ENCODE peak calls at places on chromosomes 3 and 15, in six cellular contexts. M is GM04503, X is EL, Q is tibial artery, E is germinal center, J is left ventricle myocardium superior. Z is an unnamed sample.

GRCh38 chr3:10157015-10157414 is 7.7 kb upstream of the IRAK2 start:
- DNase-seq in Q (no peak), E (no peak), J (no peak), M (no peak), X (no peak), Z (no peak)

GRCh38 chr3:142613491-142613890 is 17.3 kb downstream of the PLS1 start:
- DNase-seq in X (no peak), J (no peak), M (no peak), Q (no peak), E (no peak), Z (no peak)

GRCh38 chr3:188602620-188603019 is 448.7 kb downstream of the LPP start:
- DNase-seq in J (no peak), X (no peak), M (no peak), E (no peak), Q (no peak), Z (no peak)

GRCh38 chr3:194582196-194582905 is 50.9 kb downstream of the TMEM44 start:
- DNase-seq in Q (no peak), M (no peak), E (no peak), X (no peak), J (no peak), Z (peak)

GRCh38 chr3:71688121-71688520 is 37.1 kb downstream of the EIF4E3 start:
- DNase-seq in J (no peak), E (no peak), Q (no peak), X (peak), M (no peak), Z (no peak)

GRCh38 chr3:87088984-87089841 is 98.3 kb upstream of the VGLL3 start:
- DNase-seq in J (peak), M (peak), Q (peak), E (peak), X (peak), Z (peak)

GRCh38 chr3:111885578-111885977 is 26.5 kb downstream of the PHLDB2 start:
- DNase-seq in Q (no peak), M (no peak), E (no peak), J (no peak), X (no peak), Z (no peak)

GRCh38 chr3:33525232-33525631 is 85.0 kb upstream of the UBP1 start:
- DNase-seq in M (no peak), J (no peak), X (no peak), E (no peak), Q (no peak), Z (no peak)

GRCh38 chr15:51759557-51760070 is 8.2 kb downstream of the TMOD2 start:
- DNase-seq in M (peak), E (no peak), Q (peak), X (peak), J (peak), Z (peak)

GRCh38 chr3:178989821-178990220 is 81.8 kb downstream of the ZMAT3 start:
- DNase-seq in M (no peak), E (no peak), Q (no peak), J (no peak), X (no peak), Z (no peak)

GRCh38 chr15:59680870-59681269 is 8.2 kb downstream of the BNIP2 start:
- DNase-seq in Q (no peak), J (no peak), E (no peak), X (no peak), M (no peak), Z (no peak)

GRCh38 chr3:39707314-39707909 is 102.0 kb upstream of the MYRIP start:
- DNase-seq in E (peak), X (peak), J (no peak), Q (no peak), M (no peak), Z (no peak)

GRCh38 chr3:131549340-131549739 is 46.6 kb upstream of the MRPL3 start:
- DNase-seq in M (no peak), X (no peak), Q (no peak), J (no peak), E (peak), Z (no peak)

GRCh38 chr15:91385301-91385700 is 285.2 kb downstream of the SV2B start:
- DNase-seq in X (no peak), M (no peak), E (no peak), J (no peak), Q (no peak), Z (no peak)

GRCh38 chr3:49869525-49870126 is at the start of gene CAMKV:
- DNase-seq in J (no peak), E (peak), X (no peak), M (no peak), Q (no peak), Z (no peak)

GRCh38 chr15:90829942-90830440 is 38.4 kb upstream of the FURIN start:
- DNase-seq in J (no peak), E (no peak), X (no peak), Q (peak), M (no peak), Z (no peak)

GRCh38 chr3:134941820-134942219 is 146.8 kb downstream of the EPHB1 start:
- DNase-seq in M (no peak), E (no peak), Q (no peak), J (no peak), X (no peak), Z (no peak)

GRCh38 chr15:60835974-60836373 is 357.0 kb upstream of the ICE2 start:
- DNase-seq in Q (no peak), M (peak), E (no peak), J (no peak), X (peak), Z (no peak)

GRCh38 chr3:153275514-153275913 is 113.5 kb downstream of the RAP2B start:
- DNase-seq in E (no peak), X (no peak), J (no peak), Q (no peak), M (no peak), Z (no peak)

GRCh38 chr3:171712168-171712938 is 97.9 kb downstream of the PLD1 start:
- DNase-seq in M (no peak), J (no peak), Q (no peak), X (peak), E (no peak), Z (no peak)

GRCh38 chr15:89196994-89197393 is 24.4 kb downstream of the RLBP1 start:
- DNase-seq in Q (no peak), E (no peak), J (no peak), X (no peak), M (no peak), Z (no peak)